ENCODE peak calls at places on chromosomes 16 and 17, in five cellular contexts. One of them, this sample, is unnamed.

GRCh38 chr17:58302171-58302918 is 21.6 kb upstream of the MPO start:
- DNase-seq in A549: no peak
- DNase-seq in IMR-90: no peak
- DNase-seq in GM12878: no peak
- DNase-seq in HEK293T: no peak
- DNase-seq in this sample: no peak

GRCh38 chr17:70190959-70191805 is 21.9 kb downstream of the KCNJ2 start:
- DNase-seq in IMR-90: peak
- DNase-seq in GM12878: no peak
- DNase-seq in HEK293T: peak
- DNase-seq in A549: no peak
- DNase-seq in this sample: no peak

GRCh38 chr17:752620-753219 is 656 bp upstream of the GEMIN4 start:
- DNase-seq in HEK293T: peak
- DNase-seq in IMR-90: peak
- DNase-seq in A549: peak
- DNase-seq in GM12878: no peak
- DNase-seq in this sample: no peak

GRCh38 chr17:59725691-59726090 is 18.2 kb downstream of the VMP1 start:
- DNase-seq in GM12878: no peak
- DNase-seq in A549: no peak
- DNase-seq in IMR-90: no peak
- DNase-seq in HEK293T: no peak
- DNase-seq in this sample: peak

GRCh38 chr17:56737741-56738161 is 96.0 kb downstream of the C17orf67 start:
- DNase-seq in GM12878: no peak
- DNase-seq in HEK293T: no peak
- DNase-seq in A549: no peak
- DNase-seq in IMR-90: peak
- DNase-seq in this sample: no peak

GRCh38 chr16:25106567-25107465 is 4.7 kb upstream of the LCMT1 start:
- DNase-seq in A549: peak
- DNase-seq in HEK293T: peak
- DNase-seq in GM12878: no peak
- DNase-seq in IMR-90: peak
- DNase-seq in this sample: peak

GRCh38 chr17:50601789-50602375 is 32.8 kb upstream of the ABCC3 start:
- DNase-seq in GM12878: no peak
- DNase-seq in IMR-90: no peak
- DNase-seq in A549: no peak
- DNase-seq in HEK293T: no peak
- DNase-seq in this sample: no peak

GRCh38 chr17:50192873-50193274 is 8.6 kb downstream of the COL1A1 start:
- DNase-seq in HEK293T: no peak
- DNase-seq in IMR-90: no peak
- DNase-seq in GM12878: no peak
- DNase-seq in A549: no peak
- DNase-seq in this sample: no peak

GRCh38 chr17:66524848-66525247 is 222.4 kb downstream of the PRKCA start:
- DNase-seq in A549: no peak
- DNase-seq in HEK293T: no peak
- DNase-seq in IMR-90: no peak
- DNase-seq in GM12878: no peak
- DNase-seq in this sample: no peak

GRCh38 chr16:24288516-24288915 is 32.4 kb downstream of the CACNG3 start:
- DNase-seq in HEK293T: no peak
- DNase-seq in GM12878: no peak
- DNase-seq in IMR-90: no peak
- DNase-seq in A549: no peak
- DNase-seq in this sample: no peak

GRCh38 chr16:84673203-84673535 is 24.9 kb downstream of the KLHL36 start:
- DNase-seq in GM12878: no peak
- DNase-seq in A549: no peak
- DNase-seq in HEK293T: no peak
- DNase-seq in IMR-90: no peak
- DNase-seq in this sample: no peak
- TF ChIP-seq BHLHE40 in GM12878: no peak
- TF ChIP-seq BHLHE40 in A549: no peak
- TF ChIP-seq BHLHE40 in HEK293T: no peak
- TF ChIP-seq BHLHE40 in IMR-90: no peak
- TF ChIP-seq BHLHE40 in this sample: no peak

GRCh38 chr17:29617481-29618271 is 5.0 kb downstream of the CORO6 start:
- DNase-seq in GM12878: peak
- DNase-seq in HEK293T: no peak
- DNase-seq in IMR-90: peak
- DNase-seq in A549: peak
- DNase-seq in this sample: peak

GRCh38 chr17:29615492-29616299 is 7.0 kb downstream of the CORO6 start:
- DNase-seq in HEK293T: no peak
- DNase-seq in GM12878: no peak
- DNase-seq in IMR-90: peak
- DNase-seq in A549: peak
- DNase-seq in this sample: peak

GRCh38 chr17:29618272-29619065 is 4.2 kb downstream of the CORO6 start:
- DNase-seq in A549: no peak
- DNase-seq in IMR-90: no peak
- DNase-seq in GM12878: no peak
- DNase-seq in HEK293T: no peak
- DNase-seq in this sample: no peak

GRCh38 chr17:29616300-29617048 is 6.2 kb downstream of the CORO6 start:
- DNase-seq in HEK293T: no peak
- DNase-seq in A549: no peak
- DNase-seq in IMR-90: no peak
- DNase-seq in GM12878: no peak
- DNase-seq in this sample: no peak

GRCh38 chr17:29617125-29617480 is 5.6 kb downstream of the CORO6 start:
- DNase-seq in GM12878: no peak
- DNase-seq in IMR-90: peak
- DNase-seq in HEK293T: no peak
- DNase-seq in A549: peak
- DNase-seq in this sample: peak
- TF ChIP-seq BHLHE40 in GM12878: peak
- TF ChIP-seq BHLHE40 in IMR-90: no peak
- TF ChIP-seq BHLHE40 in HEK293T: no peak
- TF ChIP-seq BHLHE40 in A549: no peak
- TF ChIP-seq BHLHE40 in this sample: peak

GRCh38 chr17:64627797-64628196 is 34.3 kb downstream of the SMURF2 start:
- DNase-seq in A549: no peak
- DNase-seq in IMR-90: no peak
- DNase-seq in HEK293T: no peak
- DNase-seq in GM12878: no peak
- DNase-seq in this sample: peak

GRCh38 chr17:64626827-64627226 is 35.3 kb downstream of the SMURF2 start:
- DNase-seq in IMR-90: no peak
- DNase-seq in A549: no peak
- DNase-seq in HEK293T: no peak
- DNase-seq in GM12878: no peak
- DNase-seq in this sample: no peak

GRCh38 chr17:64630309-64631223 is 31.5 kb downstream of the SMURF2 start:
- DNase-seq in A549: no peak
- DNase-seq in GM12878: no peak
- DNase-seq in HEK293T: no peak
- DNase-seq in IMR-90: no peak
- DNase-seq in this sample: no peak

GRCh38 chr17:64625541-64625940 is 36.6 kb downstream of the SMURF2 start:
- DNase-seq in IMR-90: no peak
- DNase-seq in GM12878: no peak
- DNase-seq in HEK293T: no peak
- DNase-seq in A549: no peak
- DNase-seq in this sample: no peak

DNA sequence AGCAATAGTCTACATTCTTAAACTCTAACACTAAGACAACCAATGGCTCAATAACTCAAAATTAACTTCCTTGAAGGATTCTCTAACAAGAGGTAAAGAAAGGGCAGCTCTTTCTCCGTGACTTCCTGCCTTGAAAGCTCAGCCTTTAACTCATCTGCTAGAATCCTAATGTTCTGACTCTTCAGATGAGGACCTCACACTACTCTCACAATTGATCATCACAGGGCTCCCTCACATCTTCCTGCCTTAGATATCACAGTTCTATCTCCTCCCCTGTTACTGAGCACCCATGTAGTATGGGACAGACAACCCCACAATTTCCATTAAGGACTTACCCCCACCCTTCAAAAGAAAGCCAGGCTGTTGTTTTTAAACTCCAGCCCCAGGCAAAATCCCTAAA is 33.5 kb downstream of the SMURF2 start:
- DNase-seq in HEK293T: no peak
- DNase-seq in GM12878: no peak
- DNase-seq in A549: no peak
- DNase-seq in IMR-90: no peak
- DNase-seq in this sample: no peak
- TF ChIP-seq BHLHE40 in HEK293T: no peak
- TF ChIP-seq BHLHE40 in GM12878: no peak
- TF ChIP-seq BHLHE40 in A549: no peak
- TF ChIP-seq BHLHE40 in IMR-90: no peak
- TF ChIP-seq BHLHE40 in this sample: no peak

DNA sequence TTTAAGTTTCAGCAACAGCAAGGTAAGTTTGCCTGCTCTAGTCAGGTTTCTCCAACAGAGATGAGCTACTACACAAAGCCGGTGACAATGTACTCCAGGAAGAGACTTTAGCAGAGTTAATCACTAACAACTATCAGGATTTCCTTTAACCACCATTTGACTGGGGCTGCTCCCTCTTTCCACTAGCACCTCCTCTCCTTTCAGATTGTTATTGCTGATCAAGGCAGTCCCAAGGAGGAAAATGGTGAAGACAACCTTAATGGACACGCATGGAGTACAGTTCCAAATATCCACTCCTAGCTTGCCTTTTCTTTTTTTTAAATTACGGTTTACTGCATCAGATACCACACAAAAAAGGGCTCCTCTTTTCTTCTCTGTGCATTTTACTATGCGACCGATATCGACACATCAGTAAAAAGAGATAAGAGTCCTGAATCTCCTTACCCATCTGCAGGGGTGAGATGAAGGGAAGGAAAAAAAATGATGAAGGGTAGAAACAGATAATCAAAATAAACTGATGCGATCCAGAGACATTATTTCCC is 30.9 kb downstream of the FAM222B start:
- DNase-seq in A549: peak
- DNase-seq in HEK293T: no peak
- DNase-seq in GM12878: no peak
- DNase-seq in IMR-90: peak
- DNase-seq in this sample: peak
- TF ChIP-seq BHLHE40 in A549: no peak
- TF ChIP-seq BHLHE40 in HEK293T: no peak
- TF ChIP-seq BHLHE40 in GM12878: no peak
- TF ChIP-seq BHLHE40 in IMR-90: no peak
- TF ChIP-seq BHLHE40 in this sample: no peak

GRCh38 chr16:90057738-90058173 is 19.4 kb downstream of the PRDM7 start:
- DNase-seq in A549: no peak
- DNase-seq in HEK293T: no peak
- DNase-seq in IMR-90: peak
- DNase-seq in GM12878: no peak
- DNase-seq in this sample: peak
- TF ChIP-seq BHLHE40 in A549: no peak
- TF ChIP-seq BHLHE40 in HEK293T: no peak
- TF ChIP-seq BHLHE40 in IMR-90: peak
- TF ChIP-seq BHLHE40 in GM12878: no peak
- TF ChIP-seq BHLHE40 in this sample: peak

DNA sequence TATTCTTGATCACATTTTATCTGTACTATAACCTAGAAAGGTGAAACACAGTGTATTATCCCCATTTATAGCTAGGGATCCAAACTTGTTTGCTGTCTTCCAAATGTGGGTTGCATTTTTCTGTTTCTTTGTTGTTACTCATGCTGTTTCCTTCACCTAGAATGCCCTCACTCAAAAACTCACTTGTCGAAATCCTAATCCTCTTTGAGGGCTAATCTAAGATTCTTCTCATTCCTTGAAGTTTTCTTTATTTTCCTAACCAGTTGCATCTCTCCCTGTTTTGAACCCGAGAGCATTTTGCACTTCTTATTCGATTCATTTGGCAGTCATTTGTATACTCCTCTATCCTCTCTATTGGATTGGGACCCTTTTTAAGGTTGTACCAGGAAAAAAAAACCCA is 9.6 kb downstream of the CALCOCO2 start:
- DNase-seq in GM12878: no peak
- DNase-seq in HEK293T: no peak
- DNase-seq in IMR-90: no peak
- DNase-seq in A549: no peak
- DNase-seq in this sample: no peak
- TF ChIP-seq BHLHE40 in GM12878: no peak
- TF ChIP-seq BHLHE40 in HEK293T: no peak
- TF ChIP-seq BHLHE40 in IMR-90: no peak
- TF ChIP-seq BHLHE40 in A549: no peak
- TF ChIP-seq BHLHE40 in this sample: no peak

GRCh38 chr16:57305159-57305811 is 20.8 kb upstream of the PLLP start:
- DNase-seq in GM12878: no peak
- DNase-seq in A549: no peak
- DNase-seq in IMR-90: no peak
- DNase-seq in HEK293T: no peak
- DNase-seq in this sample: peak
- TF ChIP-seq BHLHE40 in GM12878: no peak
- TF ChIP-seq BHLHE40 in A549: no peak
- TF ChIP-seq BHLHE40 in IMR-90: no peak
- TF ChIP-seq BHLHE40 in HEK293T: no peak
- TF ChIP-seq BHLHE40 in this sample: no peak

DNA sequence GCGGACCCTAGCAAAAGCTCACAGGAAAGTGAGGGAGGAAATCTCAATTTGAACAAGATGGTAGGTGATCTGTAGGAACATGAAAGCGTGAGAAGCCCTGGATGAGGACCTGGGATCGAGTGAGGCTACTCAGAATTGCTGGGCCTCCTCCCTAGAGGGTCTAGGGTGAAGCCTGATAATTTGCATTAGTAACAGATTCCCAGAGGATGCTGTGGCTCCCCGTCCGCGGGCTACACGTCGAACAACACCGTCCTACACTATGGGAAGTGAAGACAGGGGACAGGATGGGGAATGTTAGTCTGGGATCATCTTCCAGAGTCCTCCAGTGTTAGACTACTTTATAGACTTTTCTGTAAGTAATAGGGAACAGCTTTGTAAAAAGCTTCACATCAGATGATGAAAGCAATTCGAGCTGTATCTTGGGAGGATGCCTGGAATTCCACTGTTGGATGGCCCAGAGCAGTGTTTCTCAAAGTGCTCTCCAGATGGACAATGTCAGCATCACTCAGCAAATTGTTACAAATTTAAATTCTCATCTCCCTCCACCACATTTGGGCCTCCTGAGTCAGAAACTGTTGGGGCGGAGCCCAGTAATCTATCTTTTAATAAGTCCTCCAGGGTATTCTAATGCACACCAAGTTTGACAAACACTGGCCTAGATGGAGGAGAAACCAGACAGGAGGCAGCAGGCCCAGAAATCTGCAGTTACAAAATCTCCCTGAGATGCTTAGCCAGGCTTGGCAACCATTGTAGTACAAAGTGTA is 6.5 kb downstream of the FNDC8 start:
- DNase-seq in A549: no peak
- DNase-seq in GM12878: no peak
- DNase-seq in IMR-90: peak
- DNase-seq in HEK293T: no peak
- DNase-seq in this sample: no peak
- TF ChIP-seq BHLHE40 in A549: no peak
- TF ChIP-seq BHLHE40 in GM12878: no peak
- TF ChIP-seq BHLHE40 in IMR-90: no peak
- TF ChIP-seq BHLHE40 in HEK293T: no peak
- TF ChIP-seq BHLHE40 in this sample: no peak